ENCODE peak calls at places on chromosome 12, in four cellular contexts. U is nephron progenitor cell, Y is HL-60, E is fibroblast of mammary gland. Q is an unnamed sample.

GRCh38 chr12:84150226-84150625 is 762.4 kb downstream of the SLC6A15 start:
- DNase-seq in Y (no peak), U (no peak), E (no peak), Q (no peak)

GRCh38 chr12:60174914-60175313 is 579.1 kb downstream of the SLC16A7 start:
- DNase-seq in E (peak), Y (no peak), U (no peak), Q (no peak)

GRCh38 chr12:108441549-108441948 is 73.5 kb upstream of the FICD start:
- DNase-seq in E (no peak), U (no peak), Y (no peak), Q (no peak)

GRCh38 chr12:132723764-132724140 is 13.1 kb downstream of the PGAM5 start:
- DNase-seq in U (no peak), E (peak), Y (no peak), Q (no peak)

GRCh38 chr12:6182279-6182898 is 17.8 kb upstream of the CD9 start:
- DNase-seq in E (peak), U (no peak), Y (no peak), Q (no peak)

GRCh38 chr12:49664591-49665146 is 41.3 kb downstream of the PRPF40B start:
- DNase-seq in Y (no peak), U (no peak), E (no peak), Q (peak)

GRCh38 chr12:108730337-108731104 is 797 bp downstream of the CORO1C start:
- DNase-seq in E (peak), Y (no peak), U (peak), Q (peak)

GRCh38 chr12:96078281-96078761 is 42.9 kb upstream of the LTA4H start:
- DNase-seq in U (no peak), E (no peak), Y (no peak), Q (no peak)

GRCh38 chr12:42180990-42181611 is 36.4 kb upstream of the GXYLT1 start:
- DNase-seq in E (peak), Y (peak), U (no peak), Q (no peak)

GRCh38 chr12:76037130-76038105 is 5.8 kb upstream of the PHLDA1 start:
- DNase-seq in E (peak), U (peak), Y (no peak), Q (peak)

GRCh38 chr12:18794000-18794399 is 56.1 kb downstream of the CAPZA3 start:
- DNase-seq in Y (no peak), E (peak), U (no peak), Q (no peak)

GRCh38 chr12:72269491-72269890 is 2.7 kb upstream of the TRHDE start:
- DNase-seq in Y (no peak), U (no peak), E (no peak), Q (no peak)

GRCh38 chr12:70920251-70920851 is at the start of gene PTPRR:
- DNase-seq in U (peak), E (no peak), Y (no peak), Q (no peak)

GRCh38 chr12:106238146-106238545 is 9.7 kb downstream of the CKAP4 start:
- DNase-seq in U (no peak), Y (no peak), E (no peak), Q (no peak)

GRCh38 chr12:2801044-2801783 is 6.4 kb downstream of the FKBP4 start:
- DNase-seq in E (no peak), U (no peak), Y (no peak), Q (no peak)

GRCh38 chr12:95114766-95115450 is 41.5 kb upstream of the NR2C1 start:
- DNase-seq in E (peak), U (no peak), Y (no peak), Q (no peak)

GRCh38 chr12:64608901-64609542 is 1.3 kb upstream of the RASSF3 start:
- DNase-seq in Y (peak), U (peak), E (peak), Q (peak)

GRCh38 chr12:3005736-3006135 is 46.5 kb downstream of the TEAD4 start:
- DNase-seq in U (no peak), E (no peak), Y (no peak), Q (no peak)

GRCh38 chr12:110475426-110475825 is 6.8 kb downstream of the FAM216A start:
- DNase-seq in E (no peak), U (no peak), Y (no peak), Q (no peak)

GRCh38 chr12:76719171-76719631 is 44.7 kb upstream of the ZDHHC17 start:
- DNase-seq in Y (no peak), E (peak), U (no peak), Q (no peak)

GRCh38 chr12:110677206-110677911 is 11.6 kb downstream of the HVCN1 start:
- DNase-seq in Y (no peak), E (no peak), U (no peak), Q (peak)

GRCh38 chr12:50620050-50620974 is 115.5 kb downstream of the DIP2B start:
- DNase-seq in E (peak), U (peak), Y (no peak), Q (peak)

GRCh38 chr12:69906411-69907216 is 81.6 kb downstream of the MYRFL start:
- DNase-seq in E (no peak), U (no peak), Y (no peak), Q (no peak)

GRCh38 chr12:91507754-91508153 is 325.1 kb upstream of the DCN start:
- DNase-seq in E (no peak), Y (no peak), U (no peak), Q (no peak)

GRCh38 chr12:31210104-31210503 is 115.8 kb downstream of the SINHCAF start:
- DNase-seq in Y (no peak), E (no peak), U (no peak), Q (no peak)

GRCh38 chr12:101697197-101697929 is at the start of gene CHPT1:
- DNase-seq in Y (peak), U (peak), E (peak), Q (peak)

GRCh38 chr12:14108702-14109101 is 127.3 kb upstream of the GRIN2B start:
- DNase-seq in E (no peak), Y (no peak), U (no peak), Q (no peak)

GRCh38 chr12:120649442-120650248 is 9.2 kb downstream of the CABP1 start:
- DNase-seq in U (no peak), Y (peak), E (no peak), Q (no peak)
- TF ChIP-seq CTCF in U (peak), Y (no peak), E (no peak), Q (peak)

GRCh38 chr12:57270966-57271470 is 20.0 kb upstream of the STAC3 start:
- DNase-seq in E (no peak), U (no peak), Y (no peak), Q (no peak)
- TF ChIP-seq CTCF in E (no peak), U (no peak), Y (no peak), Q (no peak)

DNA sequence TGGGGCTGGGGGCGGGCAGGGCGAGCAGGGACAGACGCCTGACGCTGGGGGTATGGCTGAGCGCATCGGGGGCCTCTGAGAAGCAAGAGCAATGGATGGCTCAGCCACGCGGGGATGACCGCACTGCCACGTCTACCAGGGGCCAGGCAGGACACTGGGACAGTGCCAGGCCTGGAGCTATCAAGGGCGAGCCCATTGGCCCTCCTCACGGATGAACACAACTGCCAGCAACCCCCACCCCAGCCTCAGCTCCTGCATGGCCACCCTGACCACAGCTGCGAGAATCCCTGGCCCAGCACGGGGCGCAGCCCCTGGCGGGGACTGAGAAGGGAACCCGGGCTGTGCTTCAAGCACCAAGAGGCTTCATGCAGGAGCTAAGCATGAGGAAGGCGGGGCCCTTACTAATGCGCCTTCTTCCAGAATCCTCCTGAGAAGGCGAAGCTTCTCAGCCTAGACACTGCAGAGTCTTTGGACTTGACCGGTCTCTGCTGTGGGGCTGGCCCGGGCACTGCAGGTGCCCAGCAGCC is 9.5 kb downstream of the ARL6IP4 start:
- DNase-seq in E (no peak), Y (no peak), U (no peak), Q (no peak)
- TF ChIP-seq CTCF in E (no peak), Y (no peak), U (no peak), Q (no peak)

DNA sequence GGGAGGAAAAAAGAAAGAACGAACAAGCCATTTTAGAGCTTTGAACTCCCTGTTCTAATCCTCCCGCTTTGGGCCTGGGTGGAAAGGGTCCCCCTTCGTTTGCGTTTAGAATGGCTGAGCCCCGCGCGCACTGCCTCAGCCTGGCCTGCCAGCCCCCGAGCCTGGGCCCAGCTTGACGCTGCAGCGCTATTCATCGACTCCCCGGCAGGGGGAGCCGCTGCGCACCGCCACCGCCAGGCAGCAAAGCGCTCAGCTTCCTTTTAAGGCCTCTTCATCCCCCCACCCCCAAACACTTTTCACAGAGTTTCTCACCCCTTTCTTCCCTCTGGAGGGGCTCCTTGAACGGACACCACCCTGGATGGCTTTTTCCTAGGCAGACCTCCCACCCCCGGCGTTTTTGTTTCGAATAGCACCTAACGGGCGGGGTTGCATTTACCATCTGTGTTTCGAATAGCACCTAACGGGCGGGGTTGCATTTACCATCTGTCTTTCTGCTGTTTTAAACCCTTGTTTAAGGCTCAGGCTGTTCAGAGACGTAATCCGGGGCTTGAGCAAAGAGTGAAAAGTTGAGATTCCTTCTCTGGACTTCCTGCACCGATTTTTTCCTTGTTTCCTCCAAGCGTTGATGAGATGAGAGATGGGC is 56.4 kb upstream of the PIWIL1 start:
- DNase-seq in E (no peak), U (peak), Y (no peak), Q (peak)
- TF ChIP-seq CTCF in E (peak), U (peak), Y (no peak), Q (peak)

GRCh38 chr12:112750971-112751370 is 40.6 kb upstream of the RPH3A start:
- DNase-seq in E (peak), Y (no peak), U (no peak), Q (no peak)
- TF ChIP-seq CTCF in E (no peak), Y (no peak), U (no peak), Q (no peak)

DNA sequence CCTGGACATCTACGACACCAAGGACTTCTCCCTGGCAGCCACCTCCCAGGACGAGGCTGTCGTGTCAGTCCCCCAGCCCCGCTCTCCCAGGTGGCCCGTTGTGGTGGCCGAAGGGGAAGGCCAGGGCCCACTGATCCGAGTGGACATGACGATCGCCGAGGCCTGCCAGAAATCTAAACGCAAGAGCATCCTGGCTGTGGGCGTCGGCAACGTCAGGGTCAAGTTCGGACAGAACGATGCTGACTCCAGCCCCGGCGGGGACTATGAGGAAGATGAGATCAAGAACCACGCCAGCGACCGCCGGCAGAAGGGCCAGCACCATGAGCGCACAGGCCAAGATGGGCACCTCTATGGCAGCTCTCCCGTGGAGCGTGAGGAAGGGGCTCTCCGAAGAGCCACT is 118.6 kb downstream of the SLC15A4 start:
- DNase-seq in E (no peak), Y (no peak), U (no peak), Q (no peak)
- TF ChIP-seq CTCF in E (no peak), Y (no peak), U (no peak), Q (no peak)

DNA sequence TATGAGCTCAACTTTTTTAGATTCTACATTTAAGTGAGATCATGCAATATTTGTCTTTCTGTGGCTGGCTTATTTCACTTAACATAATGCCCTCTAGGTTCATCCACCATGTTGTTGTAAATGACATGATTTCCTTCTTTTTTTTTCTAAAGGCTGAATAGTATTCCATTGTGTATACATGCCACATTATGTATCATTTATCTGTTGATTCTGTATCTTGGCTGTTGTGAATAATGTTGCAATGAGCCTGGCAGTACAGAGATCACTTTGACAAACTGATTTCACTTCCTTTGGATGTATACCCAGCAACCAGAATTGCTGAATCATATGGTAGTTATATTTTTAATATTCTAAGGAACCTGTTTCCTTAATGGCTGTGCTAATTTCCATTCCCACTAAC is 19.1 kb downstream of the FBXW8 start:
- DNase-seq in E (no peak), Y (no peak), U (no peak), Q (no peak)
- TF ChIP-seq CTCF in E (no peak), Y (no peak), U (no peak), Q (no peak)

DNA sequence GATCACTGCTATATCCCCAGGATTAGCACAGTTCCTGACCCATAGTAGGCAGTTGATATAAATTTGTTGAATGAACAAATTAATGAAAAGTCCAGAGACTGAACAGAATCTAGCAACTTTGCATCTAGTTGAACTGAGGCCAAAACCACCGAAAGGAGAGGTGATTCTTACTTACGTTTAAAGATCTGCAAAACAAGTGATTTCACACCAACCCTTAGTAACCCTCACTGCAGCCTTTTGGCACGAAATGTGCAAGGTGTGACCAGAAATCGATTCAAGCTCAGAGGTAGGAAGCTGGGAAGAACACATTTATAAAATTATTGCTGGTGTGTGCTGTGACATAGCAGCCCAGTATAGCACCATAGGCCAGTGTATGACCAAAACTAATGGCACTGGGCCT is 70.8 kb downstream of the SUDS3 start:
- DNase-seq in Y (no peak), E (no peak), U (no peak), Q (no peak)
- TF ChIP-seq CTCF in Y (no peak), E (no peak), U (no peak), Q (no peak)

DNA sequence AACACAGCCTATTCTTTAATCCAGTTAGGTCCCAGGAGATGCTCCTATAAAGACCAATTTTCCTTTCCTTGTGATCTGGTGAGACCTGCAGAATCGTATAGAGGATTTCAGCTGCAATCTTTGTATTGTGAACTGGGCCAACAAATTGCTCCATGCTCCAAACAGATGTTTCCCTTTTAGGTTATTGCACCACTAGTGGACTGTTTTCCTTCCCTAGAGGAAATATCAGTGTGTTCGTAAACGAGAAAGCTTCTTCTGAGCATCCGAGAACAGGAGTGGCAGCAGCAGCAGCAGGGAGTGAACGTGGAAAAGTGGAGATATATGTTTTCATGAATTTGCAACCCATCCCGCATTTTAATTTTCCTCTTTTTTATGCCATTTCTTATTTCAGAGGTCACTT is 344.1 kb upstream of the PDE3A start:
- DNase-seq in U (no peak), Y (no peak), E (peak), Q (no peak)
- TF ChIP-seq CTCF in U (no peak), Y (no peak), E (no peak), Q (no peak)

GRCh38 chr12:124506145-124506831 is 61.1 kb downstream of the NCOR2 start:
- DNase-seq in E (peak), Y (peak), U (no peak), Q (no peak)
- TF ChIP-seq CTCF in E (no peak), Y (no peak), U (no peak), Q (no peak)